ENCODE peak calls at places on chromosomes 12 and 14, in six cellular contexts. F is HT-29, Z is amniotic stem cell, O is adrenal gland, I is H4, Y is ascending aorta. R is an unnamed sample.

GRCh38 chr12:64674367-64674922 is 64.2 kb downstream of the RASSF3 start:
- DNase-seq in O (no peak), Z (no peak), F (no peak), I (no peak), Y (no peak), R (no peak)

GRCh38 chr12:131860472-131861260 is 32.5 kb downstream of the MMP17 start:
- DNase-seq in Y (no peak), Z (no peak), O (no peak), I (peak; percentile 90), F (peak; percentile 76), R (peak; percentile 9)

GRCh38 chr14:69274321-69274720 is 14.4 kb downstream of the GALNT16 start:
- DNase-seq in F (no peak), I (no peak), Z (no peak), O (no peak), Y (no peak), R (no peak)

GRCh38 chr14:42884100-42884499 is 1277.4 kb downstream of the LRFN5 start:
- DNase-seq in Z (no peak), Y (no peak), I (peak; percentile 91), F (no peak), O (no peak), R (no peak)

GRCh38 chr12:72288436-72288835 is 16.3 kb downstream of the TRHDE start:
- DNase-seq in O (no peak), Z (no peak), I (no peak), Y (no peak), F (no peak), R (no peak)

GRCh38 chr12:24198936-24199644 is 249.6 kb upstream of the SOX5 start:
- DNase-seq in Y (no peak), I (no peak), F (no peak), Z (no peak), O (no peak), R (no peak)

GRCh38 chr14:104657563-104658324 is 31.7 kb upstream of the INF2 start:
- DNase-seq in I (no peak), F (no peak), Z (no peak), O (no peak), Y (no peak), R (no peak)

GRCh38 chr14:26199599-26200370 is 398.0 kb downstream of the NOVA1 start:
- DNase-seq in Z (no peak), Y (no peak), O (no peak), I (peak; percentile 80), F (no peak), R (no peak)

GRCh38 chr12:124445826-124446225 is 121.6 kb downstream of the NCOR2 start:
- DNase-seq in Z (no peak), Y (no peak), F (no peak), O (no peak), I (no peak), R (no peak)

GRCh38 chr12:67394600-67394999 is 125.4 kb downstream of the CAND1 start:
- DNase-seq in O (peak; percentile 78), I (no peak), Z (no peak), F (no peak), Y (no peak), R (no peak)

GRCh38 chr14:27387458-27387857 is 789.6 kb upstream of the NOVA1 start:
- DNase-seq in I (no peak), O (no peak), Y (no peak), F (no peak), Z (no peak), R (no peak)

R was measured in small intestine.